ENCODE peak calls at places on chromosomes 5 and 9, in five cellular contexts. X is A549, B is IMR-90, W is K562, Z is GM12878. F is an unnamed sample.

GRCh38 chr9:73349476-73349875 is 197.8 kb downstream of the ANXA1 start:
- DNase-seq in X (no peak), B (no peak), W (no peak), Z (no peak), F (no peak)

GRCh38 chr5:40486437-40487270 is 193.1 kb upstream of the PTGER4 start:
- DNase-seq in Z (peak; percentile 82), X (no peak), W (no peak), B (peak; percentile 29), F (no peak)

GRCh38 chr9:130971294-130971849 is 32.3 kb upstream of the FIBCD1 start:
- DNase-seq in B (no peak), Z (no peak), X (no peak), W (peak; percentile 63), F (no peak)

GRCh38 chr5:174533771-174534221 is 190.6 kb upstream of the MSX2 start:
- DNase-seq in X (peak; percentile 51), Z (no peak), W (no peak), B (peak; percentile 99), F (no peak)

GRCh38 chr5:80246995-80247729 is 8.7 kb downstream of the SERINC5 start:
- DNase-seq in Z (peak; percentile 44), W (peak; percentile 59), B (peak; percentile 91), X (peak; percentile 42), F (peak; percentile 48)

GRCh38 chr5:121630402-121630801 is 221.3 kb upstream of the FTMT start:
- DNase-seq in X (no peak), Z (no peak), B (peak; percentile 0), W (no peak), F (no peak)

GRCh38 chr9:97237311-97237786 is 70.1 kb upstream of the CCDC180 start:
- DNase-seq in W (peak; percentile 26), X (no peak), B (no peak), Z (no peak), F (no peak)

GRCh38 chr9:109118802-109119438 is 827 bp downstream of the TMEM245 start:
- DNase-seq in B (peak; percentile 15), W (peak; percentile 31), X (no peak), Z (no peak), F (no peak)

GRCh38 chr9:132008184-132008781 is 71.4 kb downstream of the MED27 start:
- DNase-seq in W (no peak), Z (no peak), X (peak; percentile 72), B (peak; percentile 70), F (no peak)

GRCh38 chr5:45062044-45062443 is 253.3 kb downstream of the MRPS30 start:
- DNase-seq in X (no peak), Z (no peak), W (no peak), B (no peak), F (no peak)

GRCh38 chr5:34571380-34572041 is 84.6 kb upstream of the RAI14 start:
- DNase-seq in B (peak; percentile 87), W (no peak), X (no peak), Z (no peak), F (no peak)

GRCh38 chr5:170057311-170057710 is 48.4 kb upstream of the FOXI1 start:
- DNase-seq in Z (no peak), X (no peak), B (no peak), W (no peak), F (no peak)

GRCh38 chr9:127347831-127348699 is 48.9 kb upstream of the SLC2A8 start:
- DNase-seq in W (no peak), X (peak; percentile 55), Z (no peak), B (peak; percentile 75), F (peak; percentile 55)

GRCh38 chr9:92663126-92663525 is 6.8 kb downstream of the IPPK start:
- DNase-seq in Z (no peak), X (no peak), W (no peak), B (no peak), F (no peak)

GRCh38 chr9:75186767-75187380 is 98.6 kb downstream of the OSTF1 start:
- DNase-seq in X (peak; percentile 13), W (peak; percentile 12), Z (no peak), B (peak; percentile 28), F (peak; percentile 8)

GRCh38 chr9:68978054-68978453 is 35.9 kb downstream of the PRKACG start:
- DNase-seq in X (no peak), B (no peak), Z (no peak), W (no peak), F (no peak)

GRCh38 chr9:2015581-2016410 is 649 bp downstream of the SMARCA2 start:
- DNase-seq in W (peak; percentile 30), X (peak; percentile 30), B (peak; percentile 24), Z (no peak), F (peak; percentile 71)

GRCh38 chr9:130872912-130873503 is 23.6 kb downstream of the QRFP start:
- DNase-seq in Z (no peak), X (no peak), W (peak; percentile 62), B (no peak), F (no peak)

GRCh38 chr9:132703336-132703735 is 33.1 kb downstream of the GTF3C4 start:
- DNase-seq in Z (no peak), X (no peak), B (peak; percentile 42), W (no peak), F (no peak)

GRCh38 chr5:163509288-163510040 is 4.0 kb downstream of the MAT2B start:
- DNase-seq in W (no peak), Z (no peak), X (no peak), B (peak; percentile 71), F (no peak)

GRCh38 chr9:74521009-74521408 is 23.9 kb downstream of the RORB start:
- DNase-seq in Z (no peak), B (no peak), X (no peak), W (no peak), F (no peak)

GRCh38 chr5:54470677-54471076 is 15.2 kb downstream of the HSPB3 start:
- DNase-seq in W (no peak), B (peak; percentile 81), X (no peak), Z (no peak), F (no peak)
- TF ChIP-seq SMC3 in W (no peak), B (no peak), X (no peak), Z (no peak), F (no peak)

GRCh38 chr9:95317893-95318211 is 343 bp upstream of the FANCC start:
- DNase-seq in W (no peak), Z (no peak), B (no peak), X (no peak), F (no peak)
- TF ChIP-seq SMC3 in W (no peak), Z (no peak), B (no peak), X (no peak), F (no peak)

GRCh38 chr5:6194906-6195612 is 183.3 kb downstream of the MED10 start:
- DNase-seq in B (no peak), W (no peak), Z (no peak), X (no peak), F (no peak)

GRCh38 chr5:6190838-6191237 is 187.5 kb downstream of the MED10 start:
- DNase-seq in B (no peak), W (no peak), X (no peak), Z (no peak), F (no peak)

GRCh38 chr5:6194261-6194875 is 184.0 kb downstream of the MED10 start:
- DNase-seq in Z (no peak), X (no peak), B (no peak), W (no peak), F (no peak)

GRCh38 chr5:6195711-6196358 is 182.5 kb downstream of the MED10 start:
- DNase-seq in B (no peak), W (no peak), Z (no peak), X (no peak), F (no peak)

DNA sequence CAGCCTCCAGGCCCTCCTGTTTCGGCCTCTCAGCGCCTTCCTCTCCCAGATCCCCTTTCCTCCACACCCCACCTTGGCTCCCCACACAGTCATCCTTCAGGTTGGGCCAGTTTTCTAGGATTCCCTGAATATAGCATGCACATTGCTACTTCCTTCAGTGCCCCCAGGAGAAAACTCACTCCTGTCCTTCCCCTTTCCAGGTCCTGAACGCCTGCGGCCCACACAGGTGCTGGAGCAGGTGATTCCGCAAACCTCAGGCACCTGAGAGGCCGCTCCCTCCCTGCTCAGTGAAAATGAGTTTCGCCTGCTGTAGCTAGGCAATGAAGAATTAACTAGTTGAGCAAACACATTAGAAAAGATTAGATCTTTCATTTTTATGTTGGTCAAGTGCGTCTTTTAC is 185.0 kb downstream of the MED10 start:
- DNase-seq in B (no peak), X (no peak), W (no peak), Z (no peak), F (no peak)
- TF ChIP-seq SMC3 in B (no peak), X (no peak), W (no peak), Z (no peak), F (no peak)

GRCh38 chr9:134475051-134475790 is 149.0 kb downstream of the RXRA start:
- DNase-seq in B (peak; percentile 81), Z (no peak), X (no peak), W (no peak), F (no peak)
- TF ChIP-seq SMC3 in B (no peak), Z (no peak), X (no peak), W (no peak), F (no peak)

F was measured in SK-N-SH.